ENCODE peak calls at places on chromosome 6, in nine cellular contexts. T, J, Z, I, S, G, F, E and Y are unnamed samples.

GRCh38 chr6:42405025-42405424 is 46.7 kb downstream of the TRERF1 start:
- DNase-seq in T (no peak), J (no peak), Z (no peak), I (no peak), S (no peak), G (no peak), F (no peak), E (no peak), Y (no peak)

GRCh38 chr6:163724196-163724595 is 309.7 kb downstream of the QKI start:
- DNase-seq in T (peak), J (no peak), Z (no peak), I (no peak), S (no peak), G (no peak), F (no peak), E (no peak), Y (no peak)

GRCh38 chr6:27752038-27752885 is 159.9 kb downstream of the OR2B2 start:
- DNase-seq in T (peak), J (peak), Z (no peak), I (peak), S (peak), G (no peak), F (peak), E (peak), Y (peak)

GRCh38 chr6:14310955-14311354 is 193.4 kb downstream of the CD83 start:
- DNase-seq in T (no peak), J (no peak), Z (no peak), I (no peak), S (no peak), G (no peak), F (no peak), E (peak), Y (no peak)

GRCh38 chr6:94751641-94752329 is 825.5 kb upstream of the MANEA start:
- DNase-seq in T (no peak), J (no peak), Z (no peak), I (no peak), S (no peak), G (no peak), F (no peak), E (no peak), Y (peak)

GRCh38 chr6:143684484-143684883 is 6.7 kb downstream of the PHACTR2 start:
- DNase-seq in T (no peak), J (no peak), Z (no peak), I (no peak), S (no peak), G (no peak), F (no peak), E (no peak), Y (no peak)

GRCh38 chr6:132693478-132693877 is 20.4 kb downstream of the VNN1 start:
- DNase-seq in T (no peak), J (no peak), Z (no peak), I (no peak), S (no peak), G (peak), F (no peak), E (no peak), Y (no peak)

GRCh38 chr6:33206864-33207568 is 1.3 kb upstream of the RING1 start:
- DNase-seq in T (no peak), J (no peak), Z (no peak), I (peak), S (no peak), G (no peak), F (no peak), E (no peak), Y (no peak)

GRCh38 chr6:15391500-15391899 is 145.6 kb downstream of the JARID2 start:
- DNase-seq in T (no peak), J (no peak), Z (no peak), I (no peak), S (no peak), G (no peak), F (no peak), E (no peak), Y (no peak)

GRCh38 chr6:157665172-157665571 is 157.9 kb upstream of the SNX9 start:
- DNase-seq in T (no peak), J (no peak), Z (no peak), I (no peak), S (no peak), G (no peak), F (no peak), E (no peak), Y (no peak)

GRCh38 chr6:134436950-134437349 is 119.0 kb upstream of the SGK1 start:
- DNase-seq in T (no peak), J (no peak), Z (no peak), I (no peak), S (no peak), G (no peak), F (no peak), E (no peak), Y (no peak)

GRCh38 chr6:137271245-137272183 is 52.3 kb upstream of the IFNGR1 start:
- DNase-seq in T (no peak), J (no peak), Z (no peak), I (peak), S (no peak), G (no peak), F (no peak), E (no peak), Y (peak)

GRCh38 chr6:74213995-74214394 is 518.0 kb downstream of the CD109 start:
- DNase-seq in T (no peak), J (no peak), Z (no peak), I (no peak), S (no peak), G (no peak), F (no peak), E (no peak), Y (no peak)

DNA sequence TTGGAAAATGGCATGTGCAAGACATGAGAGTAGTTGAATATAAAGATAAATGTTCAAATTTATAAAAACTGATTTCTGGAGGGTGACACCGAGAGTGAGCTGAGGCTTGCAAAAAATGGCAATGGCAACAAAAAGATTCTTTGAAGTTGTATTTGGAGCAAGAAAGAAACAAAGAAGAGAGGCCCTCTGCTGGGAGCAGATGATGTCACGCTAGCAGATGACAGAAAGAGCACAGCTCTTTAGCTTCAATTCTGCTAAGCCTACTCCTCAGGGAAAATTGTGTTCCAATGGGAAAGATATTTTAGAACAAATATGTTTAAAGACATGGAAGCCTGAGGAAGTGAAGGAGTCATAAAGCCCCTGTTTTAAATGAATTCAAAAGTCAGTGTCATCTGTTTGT is 125.3 kb upstream of the NOX3 start:
- DNase-seq in T (no peak), J (no peak), Z (no peak), I (no peak), S (no peak), G (no peak), F (no peak), E (no peak), Y (no peak)
- TF ChIP-seq CTCF in T (no peak), J (no peak), Z (no peak), I (no peak), S (no peak), G (no peak), F (peak), E (no peak), Y (no peak)

GRCh38 chr6:112429226-112429625 is 82.1 kb downstream of the RFPL4B start:
- DNase-seq in T (no peak), J (no peak), Z (no peak), I (no peak), S (no peak), G (no peak), F (no peak), E (no peak), Y (no peak)
- TF ChIP-seq CTCF in T (no peak), J (no peak), Z (no peak), I (no peak), S (no peak), G (peak), F (no peak), E (no peak), Y (no peak)

GRCh38 chr6:88494401-88495140 is 328.4 kb upstream of the CNR1 start:
- DNase-seq in T (no peak), J (no peak), Z (no peak), I (no peak), S (no peak), G (no peak), F (peak), E (no peak), Y (peak)

GRCh38 chr6:88491266-88491665 is 325.1 kb upstream of the CNR1 start:
- DNase-seq in T (no peak), J (no peak), Z (no peak), I (no peak), S (no peak), G (no peak), F (no peak), E (no peak), Y (no peak)

GRCh38 chr6:88492241-88492640 is 326.1 kb upstream of the CNR1 start:
- DNase-seq in T (no peak), J (no peak), Z (no peak), I (no peak), S (no peak), G (no peak), F (no peak), E (no peak), Y (no peak)

GRCh38 chr6:88493717-88494116 is 327.6 kb upstream of the CNR1 start:
- DNase-seq in T (no peak), J (no peak), Z (no peak), I (no peak), S (no peak), G (no peak), F (peak), E (no peak), Y (peak)

GRCh38 chr6:88492824-88493223 is 326.7 kb upstream of the CNR1 start:
- DNase-seq in T (no peak), J (no peak), Z (no peak), I (no peak), S (no peak), G (peak), F (no peak), E (no peak), Y (no peak)
- TF ChIP-seq CTCF in T (no peak), J (no peak), Z (no peak), I (no peak), S (no peak), G (peak), F (peak), E (peak), Y (peak)

GRCh38 chr6:111668410-111668809 is 62.7 kb upstream of the TRAF3IP2 start:
- DNase-seq in T (no peak), J (no peak), Z (no peak), I (no peak), S (no peak), G (no peak), F (no peak), E (no peak), Y (no peak)
- TF ChIP-seq CTCF in T (peak), J (peak), Z (no peak), I (no peak), S (no peak), G (peak), F (no peak), E (no peak), Y (no peak)

DNA sequence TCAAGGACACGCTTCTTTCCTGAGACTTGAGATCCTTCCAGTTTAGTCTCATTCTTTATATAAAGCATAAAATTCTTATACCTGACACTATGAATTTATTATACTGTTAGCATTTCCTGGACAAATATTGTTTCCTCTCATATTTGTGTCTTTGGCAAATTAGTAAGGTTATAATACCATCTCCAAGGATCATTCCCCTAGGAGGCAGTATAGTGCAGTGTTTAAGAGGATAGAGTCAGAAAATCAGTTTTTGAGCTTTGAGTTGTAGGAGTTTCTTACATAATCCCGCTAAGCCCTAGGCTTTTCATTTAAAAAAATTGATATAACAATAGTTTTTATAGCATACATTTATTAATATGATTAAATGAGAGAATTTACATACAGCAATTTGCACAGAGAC is 510.8 kb downstream of the TENT5A start:
- DNase-seq in T (no peak), J (no peak), Z (no peak), I (no peak), S (no peak), G (peak), F (no peak), E (no peak), Y (no peak)
- TF ChIP-seq CTCF in T (no peak), J (no peak), Z (no peak), I (no peak), S (no peak), G (peak), F (no peak), E (no peak), Y (peak)

GRCh38 chr6:24054388-24054787 is 71.6 kb upstream of the NRSN1 start:
- DNase-seq in T (no peak), J (no peak), Z (no peak), I (no peak), S (no peak), G (no peak), F (no peak), E (no peak), Y (no peak)
- TF ChIP-seq CTCF in T (no peak), J (no peak), Z (no peak), I (no peak), S (no peak), G (no peak), F (no peak), E (no peak), Y (no peak)

DNA sequence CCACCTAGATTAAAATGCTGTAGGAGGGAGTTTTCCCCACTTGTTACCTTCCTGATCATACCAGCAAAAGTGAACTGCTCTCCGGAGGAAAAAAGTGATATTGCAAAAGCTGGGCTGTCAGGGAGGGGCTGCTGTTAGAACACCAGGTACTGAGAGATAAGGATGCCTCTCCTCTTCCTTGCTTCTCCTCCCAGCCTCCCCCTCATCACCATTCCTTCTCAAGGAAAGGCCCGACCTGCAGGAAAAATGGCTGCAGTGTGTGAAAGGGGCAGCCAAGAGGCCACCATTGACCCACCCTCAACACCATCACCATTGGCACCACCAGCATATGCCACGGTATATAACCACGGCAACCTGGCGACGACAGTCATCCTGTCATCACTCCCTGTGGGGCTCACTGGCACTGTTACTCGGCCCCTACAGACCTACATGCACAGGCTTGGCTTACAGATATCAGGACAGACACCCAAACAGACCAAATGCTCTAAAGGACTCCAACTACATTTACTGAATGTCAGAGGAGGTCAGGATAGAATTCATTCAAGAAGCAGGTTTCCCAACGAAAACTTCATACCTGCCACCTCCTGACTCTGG is 13.7 kb upstream of the MDGA1 start:
- DNase-seq in T (no peak), J (no peak), Z (no peak), I (no peak), S (no peak), G (no peak), F (no peak), E (no peak), Y (no peak)
- TF ChIP-seq CTCF in T (no peak), J (no peak), Z (no peak), I (no peak), S (no peak), G (no peak), F (no peak), E (no peak), Y (no peak)